ENCODE peak calls at places on chromosomes 6 and 20, in five cellular contexts. I, Y, F, W and O are unnamed samples.

GRCh38 chr20:33423141-33423834 is 20.3 kb downstream of the SNTA1 start:
- DNase-seq in I (no peak), Y (peak), F (no peak), W (no peak), O (no peak)

GRCh38 chr6:100116409-100117194 is 122.6 kb upstream of the MCHR2 start:
- DNase-seq in I (peak), Y (peak), F (peak), W (peak), O (peak)

GRCh38 chr6:166419268-166419667 is 36.5 kb upstream of the MPC1 start:
- DNase-seq in I (peak), Y (no peak), F (no peak), W (no peak), O (peak)

GRCh38 chr6:166402582-166403277 is 20.0 kb upstream of the MPC1 start:
- DNase-seq in I (no peak), Y (peak), F (no peak), W (no peak), O (no peak)

GRCh38 chr6:22448311-22448711 is 121.1 kb upstream of the HDGFL1 start:
- DNase-seq in I (no peak), Y (peak), F (peak), W (no peak), O (no peak)

GRCh38 chr6:88008821-88009220 is 38.8 kb upstream of the SPACA1 start:
- DNase-seq in I (no peak), Y (no peak), F (no peak), W (no peak), O (no peak)

GRCh38 chr6:235763-236360 is 56.4 kb upstream of the DUSP22 start:
- DNase-seq in I (no peak), Y (no peak), F (peak), W (peak), O (peak)

GRCh38 chr6:150813993-150814359 is 51.5 kb upstream of the MTHFD1L start:
- DNase-seq in I (peak), Y (no peak), F (no peak), W (peak), O (peak)

GRCh38 chr6:77040566-77041195 is 422.6 kb downstream of the HTR1B start:
- DNase-seq in I (no peak), Y (no peak), F (no peak), W (no peak), O (no peak)

GRCh38 chr6:21005816-21006553 is 471.7 kb downstream of the CDKAL1 start:
- DNase-seq in I (no peak), Y (no peak), F (no peak), W (peak), O (peak)

GRCh38 chr6:154030646-154031045 is 8.4 kb upstream of the OPRM1 start:
- DNase-seq in I (no peak), Y (no peak), F (no peak), W (no peak), O (no peak)

GRCh38 chr20:58111340-58112016 is 117.0 kb downstream of the ANKRD60 start:
- DNase-seq in I (no peak), Y (no peak), F (no peak), W (no peak), O (no peak)

GRCh38 chr6:63440057-63440456 is 120.3 kb upstream of the LGSN start:
- DNase-seq in I (no peak), Y (no peak), F (no peak), W (no peak), O (no peak)

GRCh38 chr6:47669684-47670515 is 28.5 kb upstream of the ADGRF4 start:
- DNase-seq in I (no peak), Y (no peak), F (peak), W (no peak), O (no peak)

GRCh38 chr20:17873410-17874270 is 95.0 kb downstream of the SNX5 start:
- DNase-seq in I (no peak), Y (peak), F (peak), W (peak), O (peak)

GRCh38 chr20:63886054-63886419 is 8.9 kb upstream of the DNAJC5 start:
- DNase-seq in I (no peak), Y (no peak), F (no peak), W (no peak), O (no peak)

GRCh38 chr6:135372758-135373157 is 124.8 kb downstream of the AHI1 start:
- DNase-seq in I (no peak), Y (no peak), F (no peak), W (no peak), O (peak)

DNA sequence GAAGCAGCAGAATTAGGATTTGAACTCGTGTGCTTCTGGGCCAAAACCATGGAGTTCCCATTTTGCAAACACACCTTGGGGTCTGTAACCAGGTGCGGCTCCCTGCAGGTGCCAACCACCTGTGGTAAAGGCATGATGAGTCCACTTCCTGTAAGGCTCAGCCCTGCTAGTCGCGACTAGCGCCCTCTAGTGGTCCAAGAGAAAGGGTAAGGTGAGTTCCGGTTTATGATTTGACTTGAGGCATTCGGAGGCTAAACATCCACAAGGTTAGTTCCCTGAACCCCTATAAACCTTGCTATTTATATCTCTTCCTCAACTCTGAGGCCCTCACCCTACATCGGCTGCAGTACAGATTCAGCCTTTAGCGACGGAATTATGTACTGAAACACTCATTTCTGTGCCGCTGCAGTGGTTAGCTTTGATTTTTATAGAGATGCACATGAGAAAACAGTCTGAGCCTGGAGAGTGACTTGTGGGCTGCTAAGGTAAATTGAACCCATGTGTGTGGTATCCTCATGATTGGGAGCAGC is 173.4 kb downstream of the PLCB1 start:
- DNase-seq in I (peak), Y (no peak), F (peak), W (peak), O (peak)
- TF ChIP-seq CTCF in I (peak), Y (peak), F (peak), W (peak), O (peak)

GRCh38 chr6:149328083-149328482 is 10.6 kb downstream of the TAB2 start:
- DNase-seq in I (no peak), Y (no peak), F (no peak), W (no peak), O (no peak)
- TF ChIP-seq CTCF in I (no peak), Y (no peak), F (no peak), W (no peak), O (no peak)

GRCh38 chr6:129500958-129501381 is 209.0 kb downstream of the ARHGAP18 start:
- DNase-seq in I (no peak), Y (no peak), F (peak), W (peak), O (no peak)

GRCh38 chr6:129497591-129498555 is 212.1 kb downstream of the ARHGAP18 start:
- DNase-seq in I (no peak), Y (peak), F (no peak), W (no peak), O (no peak)

GRCh38 chr6:129499871-129500219 is 210.1 kb downstream of the ARHGAP18 start:
- DNase-seq in I (no peak), Y (no peak), F (no peak), W (no peak), O (no peak)

GRCh38 chr6:129498556-129498940 is 211.4 kb downstream of the ARHGAP18 start:
- DNase-seq in I (no peak), Y (no peak), F (no peak), W (no peak), O (no peak)

DNA sequence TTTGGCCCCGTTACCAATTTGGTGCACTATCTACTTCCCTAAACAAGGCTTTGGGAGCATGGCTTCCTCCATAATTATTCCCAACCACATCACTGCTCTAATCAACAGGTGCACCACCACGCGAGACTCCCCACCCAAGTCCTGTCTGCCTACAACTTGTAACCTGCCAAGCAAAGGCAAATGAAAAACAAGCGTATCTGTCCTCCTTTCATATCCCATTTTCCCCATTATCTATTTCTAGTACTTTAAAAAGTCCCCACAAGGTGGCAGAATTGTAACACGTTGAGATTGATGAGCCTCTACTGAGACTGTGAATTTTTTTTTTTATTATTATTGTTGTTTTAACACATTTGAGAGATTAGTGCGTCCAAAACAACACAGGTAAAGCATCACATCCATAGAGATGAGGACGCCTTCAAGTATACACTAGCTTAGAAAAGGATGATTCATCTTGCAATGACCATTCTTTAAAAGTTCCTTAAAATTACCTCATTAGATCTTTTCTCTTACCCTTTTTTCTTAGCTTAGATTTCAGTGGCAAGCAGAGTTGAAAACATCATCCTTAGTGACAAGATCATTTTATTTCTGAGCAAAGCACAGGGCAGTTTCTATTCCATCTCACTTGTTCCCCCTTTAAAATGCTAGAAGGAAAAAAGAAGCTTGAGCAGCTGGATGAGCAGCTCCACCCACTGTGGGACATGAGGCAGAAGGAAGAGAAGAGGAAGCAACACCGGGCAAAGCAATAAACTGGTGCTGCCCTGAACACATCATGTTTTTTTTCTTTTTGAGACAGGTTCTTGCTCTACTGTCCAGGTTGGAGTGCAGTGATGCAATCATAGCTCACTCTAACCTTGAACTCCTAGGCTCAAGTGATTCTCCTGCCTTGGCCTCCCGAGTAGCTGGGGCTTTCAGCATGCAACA is 210.8 kb downstream of the ARHGAP18 start:
- DNase-seq in I (peak), Y (no peak), F (peak), W (peak), O (peak)
- TF ChIP-seq CTCF in I (peak), Y (peak), F (peak), W (peak), O (peak)

GRCh38 chr6:1527098-1527497 is 82.6 kb upstream of the FOXC1 start:
- DNase-seq in I (no peak), Y (no peak), F (peak), W (no peak), O (peak)

GRCh38 chr6:1526689-1527088 is 83.0 kb upstream of the FOXC1 start:
- DNase-seq in I (no peak), Y (no peak), F (no peak), W (no peak), O (no peak)

GRCh38 chr6:1525364-1526038 is 84.2 kb upstream of the FOXC1 start:
- DNase-seq in I (no peak), Y (no peak), F (no peak), W (no peak), O (no peak)

GRCh38 chr6:1522779-1523178 is 86.9 kb upstream of the FOXC1 start:
- DNase-seq in I (no peak), Y (no peak), F (no peak), W (no peak), O (no peak)

GRCh38 chr6:1524040-1524480 is 85.7 kb upstream of the FOXC1 start:
- DNase-seq in I (peak), Y (no peak), F (peak), W (no peak), O (peak)
- TF ChIP-seq CTCF in I (peak), Y (no peak), F (peak), W (peak), O (peak)

DNA sequence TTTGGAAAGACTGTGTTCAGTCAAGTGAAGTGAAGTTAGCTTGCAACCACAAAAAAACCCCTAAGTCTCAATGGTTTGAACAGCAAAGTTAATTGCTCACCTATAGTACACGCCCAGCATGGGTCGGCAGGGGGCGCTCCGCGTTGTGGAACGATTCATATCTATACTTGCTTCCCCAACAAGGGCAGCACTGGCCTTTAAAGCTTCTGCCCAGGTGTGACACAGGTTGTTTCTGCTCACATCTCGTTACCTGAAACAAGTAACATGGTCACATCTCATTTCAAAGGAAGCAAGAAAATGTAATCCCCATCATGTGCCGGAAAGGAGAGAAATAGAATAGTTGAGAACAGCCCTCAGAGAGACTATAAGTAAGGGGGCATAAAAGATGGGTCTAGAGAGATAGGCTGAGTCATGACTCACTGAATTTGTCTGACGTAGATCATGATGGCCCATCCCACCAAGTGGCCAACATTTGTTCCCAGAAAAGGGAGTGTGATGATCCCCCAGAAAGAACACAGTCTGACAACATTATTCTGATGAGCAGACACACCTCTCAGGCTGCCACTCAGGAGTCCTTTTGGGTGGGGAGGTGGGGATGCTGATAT is 29.0 kb downstream of the HNF4A start:
- DNase-seq in I (peak), Y (no peak), F (peak), W (peak), O (peak)
- TF ChIP-seq CTCF in I (peak), Y (peak), F (peak), W (peak), O (peak)